ENCODE peak calls at places on chromosome 1, in nine cellular contexts. One of them, this sample, is unnamed.

GRCh38 chr1:9888886-9889285 is 21.2 kb downstream of the CTNNBIP1 start:
- DNase-seq in kidney: no peak
- DNase-seq in heart left ventricle: no peak
- DNase-seq in ovary: no peak
- DNase-seq in cardiac fibroblast: no peak
- DNase-seq in upper lobe of right lung: no peak
- DNase-seq in body of pancreas: no peak
- DNase-seq in AG04450: no peak
- DNase-seq in AG04449: no peak
- DNase-seq in this sample: no peak

GRCh38 chr1:206005234-206005633 is 2.0 kb upstream of the RAB7B start:
- DNase-seq in body of pancreas: no peak
- DNase-seq in ovary: no peak
- DNase-seq in AG04449: no peak
- DNase-seq in heart left ventricle: no peak
- DNase-seq in kidney: no peak
- DNase-seq in AG04450: no peak
- DNase-seq in upper lobe of right lung: no peak
- DNase-seq in cardiac fibroblast: no peak
- DNase-seq in this sample: no peak

GRCh38 chr1:192485692-192486436 is 89.7 kb upstream of the RGS1 start:
- DNase-seq in AG04450: peak; percentile 98
- DNase-seq in AG04449: peak; percentile 96
- DNase-seq in ovary: peak; percentile 88
- DNase-seq in cardiac fibroblast: peak; percentile 98
- DNase-seq in kidney: peak; percentile 62
- DNase-seq in upper lobe of right lung: no peak
- DNase-seq in body of pancreas: peak; percentile 89
- DNase-seq in heart left ventricle: peak; percentile 66
- DNase-seq in this sample: peak; percentile 94

GRCh38 chr1:58502519-58502918 is 44.0 kb downstream of the OMA1 start:
- DNase-seq in cardiac fibroblast: no peak
- DNase-seq in body of pancreas: no peak
- DNase-seq in upper lobe of right lung: no peak
- DNase-seq in kidney: no peak
- DNase-seq in AG04450: no peak
- DNase-seq in AG04449: no peak
- DNase-seq in ovary: no peak
- DNase-seq in heart left ventricle: no peak
- DNase-seq in this sample: no peak

GRCh38 chr1:33163621-33164071 is 18.2 kb downstream of the TRIM62 start:
- DNase-seq in heart left ventricle: no peak
- DNase-seq in AG04450: peak; percentile 59
- DNase-seq in body of pancreas: no peak
- DNase-seq in ovary: no peak
- DNase-seq in cardiac fibroblast: peak; percentile 50
- DNase-seq in AG04449: no peak
- DNase-seq in kidney: no peak
- DNase-seq in upper lobe of right lung: no peak
- DNase-seq in this sample: no peak

GRCh38 chr1:51569284-51570062 is 47.4 kb upstream of the OSBPL9 start:
- DNase-seq in ovary: peak; percentile 24
- DNase-seq in kidney: no peak
- DNase-seq in cardiac fibroblast: peak; percentile 80
- DNase-seq in body of pancreas: peak; percentile 25
- DNase-seq in heart left ventricle: no peak
- DNase-seq in AG04449: peak; percentile 36
- DNase-seq in upper lobe of right lung: no peak
- DNase-seq in AG04450: peak; percentile 30
- DNase-seq in this sample: peak; percentile 76

GRCh38 chr1:55547441-55547840 is 332.3 kb upstream of the USP24 start:
- DNase-seq in AG04449: no peak
- DNase-seq in ovary: no peak
- DNase-seq in cardiac fibroblast: no peak
- DNase-seq in heart left ventricle: no peak
- DNase-seq in upper lobe of right lung: no peak
- DNase-seq in kidney: no peak
- DNase-seq in AG04450: no peak
- DNase-seq in body of pancreas: no peak
- DNase-seq in this sample: no peak

GRCh38 chr1:181396171-181396670 is 87.1 kb upstream of the CACNA1E start:
- DNase-seq in heart left ventricle: no peak
- DNase-seq in cardiac fibroblast: no peak
- DNase-seq in AG04450: no peak
- DNase-seq in kidney: no peak
- DNase-seq in ovary: no peak
- DNase-seq in body of pancreas: no peak
- DNase-seq in AG04449: no peak
- DNase-seq in upper lobe of right lung: no peak
- DNase-seq in this sample: no peak

GRCh38 chr1:167130782-167131520 is 37.1 kb downstream of the STYXL2 start:
- DNase-seq in kidney: no peak
- DNase-seq in heart left ventricle: no peak
- DNase-seq in body of pancreas: no peak
- DNase-seq in upper lobe of right lung: no peak
- DNase-seq in AG04450: no peak
- DNase-seq in ovary: no peak
- DNase-seq in AG04449: no peak
- DNase-seq in cardiac fibroblast: no peak
- DNase-seq in this sample: no peak

GRCh38 chr1:61332196-61332753 is 249.9 kb downstream of the NFIA start:
- DNase-seq in upper lobe of right lung: no peak
- DNase-seq in AG04449: no peak
- DNase-seq in heart left ventricle: no peak
- DNase-seq in AG04450: no peak
- DNase-seq in body of pancreas: no peak
- DNase-seq in cardiac fibroblast: no peak
- DNase-seq in ovary: no peak
- DNase-seq in kidney: no peak
- DNase-seq in this sample: no peak

GRCh38 chr1:218735436-218735835 is 390.3 kb downstream of the TGFB2 start:
- DNase-seq in heart left ventricle: no peak
- DNase-seq in ovary: peak; percentile 23
- DNase-seq in body of pancreas: no peak
- DNase-seq in cardiac fibroblast: peak; percentile 86
- DNase-seq in AG04450: no peak
- DNase-seq in AG04449: peak; percentile 50
- DNase-seq in upper lobe of right lung: no peak
- DNase-seq in kidney: no peak
- DNase-seq in this sample: no peak

GRCh38 chr1:235557495-235557894 is 53.2 kb upstream of the B3GALNT2 start:
- DNase-seq in upper lobe of right lung: no peak
- DNase-seq in body of pancreas: no peak
- DNase-seq in AG04449: no peak
- DNase-seq in cardiac fibroblast: no peak
- DNase-seq in ovary: no peak
- DNase-seq in kidney: no peak
- DNase-seq in AG04450: no peak
- DNase-seq in heart left ventricle: no peak
- DNase-seq in this sample: no peak

DNA sequence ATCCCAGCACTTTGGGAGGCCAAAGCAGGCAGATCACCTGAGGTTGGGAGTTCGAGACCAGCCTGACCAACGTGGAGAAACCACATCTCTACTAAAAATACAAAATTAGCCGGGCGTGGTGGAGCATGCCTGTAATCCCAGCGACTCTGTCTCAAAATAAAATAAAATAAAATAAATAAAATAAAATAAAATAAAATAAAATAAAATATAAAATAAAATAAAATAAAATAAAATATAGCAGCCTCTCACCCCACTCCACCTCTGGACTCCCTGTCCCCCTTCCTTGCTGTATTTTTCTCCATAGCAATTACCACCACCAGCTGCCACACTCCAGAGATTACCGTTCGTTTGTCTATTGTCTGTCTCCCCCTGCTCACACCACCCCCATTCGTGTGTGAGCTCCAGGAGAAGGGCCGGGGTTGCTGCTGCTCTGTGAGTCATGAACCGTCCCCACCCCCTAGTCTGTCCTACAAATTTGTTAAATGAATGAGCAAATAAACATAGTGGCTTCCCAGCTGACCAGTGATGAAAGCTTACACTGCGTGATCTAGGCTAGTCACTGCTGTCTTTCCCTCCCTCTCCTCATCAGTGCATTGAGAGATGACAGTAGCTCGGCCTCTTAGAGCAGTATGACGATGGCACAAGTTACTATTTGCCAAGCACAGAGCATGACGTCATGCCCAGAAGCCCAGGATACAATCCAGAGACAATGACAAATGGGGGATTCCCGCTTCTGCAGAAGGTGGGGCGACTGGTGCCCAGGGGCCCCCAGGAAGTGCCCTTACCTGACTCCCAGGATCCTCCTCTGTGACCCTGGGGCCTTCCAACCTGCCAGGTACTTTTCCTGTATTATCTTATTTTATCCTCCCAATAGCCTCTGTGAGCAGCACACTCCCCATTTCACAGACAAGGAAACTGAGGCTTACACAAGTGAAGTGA is 8.3 kb upstream of the EPHA2 start:
- DNase-seq in AG04449: peak; percentile 86
- DNase-seq in heart left ventricle: peak; percentile 59
- DNase-seq in cardiac fibroblast: peak; percentile 98
- DNase-seq in upper lobe of right lung: no peak
- DNase-seq in body of pancreas: no peak
- DNase-seq in ovary: no peak
- DNase-seq in kidney: no peak
- DNase-seq in AG04450: peak; percentile 91
- DNase-seq in this sample: peak; percentile 91
- TF ChIP-seq CTCF in AG04449: no peak
- TF ChIP-seq CTCF in heart left ventricle: no peak
- TF ChIP-seq CTCF in cardiac fibroblast: no peak
- TF ChIP-seq CTCF in upper lobe of right lung: no peak
- TF ChIP-seq CTCF in body of pancreas: no peak
- TF ChIP-seq CTCF in ovary: no peak
- TF ChIP-seq CTCF in kidney: no peak
- TF ChIP-seq CTCF in AG04450: no peak
- TF ChIP-seq CTCF in this sample: no peak

GRCh38 chr1:182603646-182604127 is 502 bp downstream of the RGS16 start:
- DNase-seq in AG04450: no peak
- DNase-seq in AG04449: no peak
- DNase-seq in cardiac fibroblast: no peak
- DNase-seq in heart left ventricle: no peak
- DNase-seq in upper lobe of right lung: no peak
- DNase-seq in ovary: peak; percentile 36
- DNase-seq in kidney: no peak
- DNase-seq in body of pancreas: no peak
- DNase-seq in this sample: no peak
- H3K4me3 ChIP-seq in AG04450: peak overlapping the region; percentile 58
- H3K4me3 ChIP-seq in AG04449: peak overlapping the region; percentile 57
- H3K4me3 ChIP-seq in cardiac fibroblast: peak overlapping the region; percentile 47
- H3K4me3 ChIP-seq in heart left ventricle: peak overlapping the region; percentile 64
- H3K4me3 ChIP-seq in upper lobe of right lung: peak overlapping the region; percentile 66
- H3K4me3 ChIP-seq in ovary: peak overlapping the region; percentile 49
- H3K4me3 ChIP-seq in kidney: peak overlapping the region; percentile 59
- H3K4me3 ChIP-seq in body of pancreas: peak overlapping the region; percentile 51
- H3K4me3 ChIP-seq in this sample: peak overlapping the region; percentile 54

DNA sequence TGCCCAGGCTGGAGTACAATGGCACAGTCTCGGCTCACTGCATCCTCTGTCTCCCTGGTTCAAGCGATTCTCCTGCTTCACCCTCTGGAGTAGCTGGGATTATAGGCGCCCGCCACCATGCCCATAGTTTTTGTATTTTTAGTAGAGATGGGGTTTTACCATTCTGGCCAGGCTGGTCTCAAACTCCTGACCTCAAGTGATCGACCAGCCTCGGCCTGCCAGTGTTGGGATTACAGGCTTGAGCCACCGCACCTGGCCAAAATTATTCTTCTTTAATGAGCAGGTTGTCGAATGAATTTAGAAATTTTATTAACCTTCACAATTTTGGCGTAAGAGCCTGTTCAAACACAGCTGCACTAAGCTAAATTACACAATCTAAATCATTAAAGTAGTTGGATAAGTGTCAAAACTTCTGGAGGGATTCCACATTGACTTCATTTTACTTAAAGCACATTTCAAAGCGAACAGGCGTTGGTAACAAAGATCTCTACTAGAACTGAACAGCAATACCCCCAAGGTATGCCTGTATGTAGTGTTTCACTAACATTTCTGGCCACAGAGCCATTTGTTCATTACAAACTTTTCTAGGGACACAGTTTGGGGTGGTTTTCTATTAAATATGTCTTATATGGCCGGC is 5.2 kb upstream of the CTH start:
- DNase-seq in AG04449: no peak
- DNase-seq in body of pancreas: no peak
- DNase-seq in upper lobe of right lung: no peak
- DNase-seq in ovary: no peak
- DNase-seq in cardiac fibroblast: no peak
- DNase-seq in kidney: no peak
- DNase-seq in AG04450: no peak
- DNase-seq in heart left ventricle: no peak
- DNase-seq in this sample: no peak
- TF ChIP-seq CTCF in AG04449: no peak
- TF ChIP-seq CTCF in body of pancreas: no peak
- TF ChIP-seq CTCF in upper lobe of right lung: no peak
- TF ChIP-seq CTCF in ovary: no peak
- TF ChIP-seq CTCF in cardiac fibroblast: no peak
- TF ChIP-seq CTCF in kidney: no peak
- TF ChIP-seq CTCF in AG04450: no peak
- TF ChIP-seq CTCF in heart left ventricle: no peak
- TF ChIP-seq CTCF in this sample: no peak

DNA sequence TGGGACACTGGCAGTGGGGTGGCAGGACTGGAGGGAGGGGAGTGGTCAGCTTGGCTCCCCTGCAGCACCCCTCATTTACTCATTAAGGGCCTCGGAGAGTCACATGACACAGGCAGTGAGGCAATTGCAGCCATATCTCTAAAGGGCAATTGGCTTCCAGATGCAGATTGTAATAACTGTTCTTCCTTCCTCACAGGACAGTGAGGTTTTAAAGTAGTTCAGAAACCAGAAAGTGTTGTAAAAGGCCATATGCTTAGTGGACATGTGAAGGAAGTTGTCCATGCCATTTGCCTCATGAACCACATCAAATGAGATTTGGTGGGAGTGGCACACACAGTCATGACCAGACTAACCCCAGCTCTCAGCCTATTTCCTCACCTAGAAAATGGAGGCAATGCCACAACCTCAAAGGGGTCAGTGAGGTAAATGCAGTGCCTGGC is 11.1 kb downstream of the MTX1 start:
- DNase-seq in AG04449: no peak
- DNase-seq in upper lobe of right lung: no peak
- DNase-seq in AG04450: no peak
- DNase-seq in heart left ventricle: no peak
- DNase-seq in kidney: no peak
- DNase-seq in cardiac fibroblast: peak; percentile 21
- DNase-seq in body of pancreas: peak; percentile 39
- DNase-seq in ovary: peak; percentile 58
- DNase-seq in this sample: no peak
- H3K4me3 ChIP-seq in AG04449: no peak overlapping the region
- H3K4me3 ChIP-seq in upper lobe of right lung: no peak overlapping the region
- H3K4me3 ChIP-seq in AG04450: no peak overlapping the region
- H3K4me3 ChIP-seq in heart left ventricle: no peak overlapping the region
- H3K4me3 ChIP-seq in kidney: peak overlapping the region; percentile 54
- H3K4me3 ChIP-seq in cardiac fibroblast: no peak overlapping the region
- H3K4me3 ChIP-seq in body of pancreas: no peak overlapping the region
- H3K4me3 ChIP-seq in ovary: no peak overlapping the region
- H3K4me3 ChIP-seq in this sample: no peak overlapping the region